ENCODE peak calls at places on chromosomes 4 and X, in four cellular contexts. I is HepG2, U is K562, N is IMR-90. M is an unnamed sample.

GRCh38 chr4:36280555-36280954 is 861 bp upstream of the DTHD1 start:
- DNase-seq in I (no peak), U (no peak), N (no peak), M (no peak)

GRCh38 chr4:67725981-67726380 is 25.0 kb upstream of the UBA6 start:
- DNase-seq in N (peak; percentile 75), I (no peak), U (no peak), M (no peak)

GRCh38 chr4:1323635-1324442 is 23.2 kb upstream of the UVSSA start:
- DNase-seq in U (no peak), I (no peak), N (peak; percentile 97), M (peak; percentile 72)

GRCh38 chrX:107825698-107826285 is at the start of gene MID2:
- DNase-seq in N (no peak), U (no peak), I (no peak), M (peak; percentile 46)

GRCh38 chr4:113760094-113760851 is 1.3 kb downstream of the CAMK2D start:
- DNase-seq in U (no peak), I (no peak), N (peak; percentile 61), M (peak; percentile 36)

GRCh38 chrX:666762-667161 is 36.2 kb downstream of the SHOX start:
- DNase-seq in N (no peak), I (no peak), U (no peak), M (no peak)

GRCh38 chrX:123340691-123341090 is 156.6 kb downstream of the GRIA3 start:
- DNase-seq in I (no peak), U (no peak), N (no peak), M (peak; percentile 66)

GRCh38 chrX:24325231-24325630 is 11.4 kb upstream of the SUPT20HL2 start:
- DNase-seq in N (no peak), U (no peak), I (no peak), M (no peak)

GRCh38 chrX:119512145-119512800 is 44.0 kb downstream of the SLC25A5 start:
- DNase-seq in U (peak; percentile 78), N (peak; percentile 66), I (peak; percentile 75), M (peak; percentile 84)

GRCh38 chr4:110059556-110060191 is 138.7 kb downstream of the ELOVL6 start:
- DNase-seq in N (peak; percentile 13), I (no peak), U (no peak), M (no peak)

GRCh38 chr4:25981749-25982148 is 67.7 kb downstream of the SMIM20 start:
- DNase-seq in U (no peak), N (no peak), I (no peak), M (no peak)

GRCh38 chr4:120331486-120332281 is 265.0 kb upstream of the MAD2L1 start:
- DNase-seq in U (no peak), I (no peak), N (no peak), M (no peak)

GRCh38 chr4:124288706-124289486 is 423.6 kb downstream of the ANKRD50 start:
- DNase-seq in N (peak; percentile 33), U (no peak), I (no peak), M (no peak)

GRCh38 chr4:177012918-177013545 is 220.3 kb upstream of the VEGFC start:
- DNase-seq in N (no peak), I (no peak), U (no peak), M (no peak)

GRCh38 chrX:427812-428725 is 41.4 kb upstream of the PPP2R3B start:
- DNase-seq in N (no peak), U (no peak), I (peak; percentile 19), M (peak; percentile 50)

GRCh38 chr4:102757681-102758080 is 3.1 kb downstream of the MANBA start:
- DNase-seq in U (no peak), I (peak; percentile 71), N (no peak), M (no peak)

GRCh38 chrX:23884427-23885024 is 23.2 kb downstream of the APOO start:
- DNase-seq in N (peak; percentile 50), U (peak; percentile 70), I (peak; percentile 57), M (peak; percentile 79)

GRCh38 chrX:53324803-53325202 is 43.4 kb upstream of the IQSEC2 start:
- DNase-seq in N (no peak), U (no peak), I (no peak), M (no peak)

GRCh38 chrX:132119283-132119682 is 8.5 kb downstream of the FRMD7 start:
- DNase-seq in N (no peak), U (no peak), I (peak; percentile 0), M (no peak)

GRCh38 chr4:15506464-15506863 is 36.8 kb downstream of the CC2D2A start:
- DNase-seq in I (no peak), N (peak; percentile 82), U (no peak), M (no peak)

GRCh38 chr4:90254357-90254756 is 127.2 kb downstream of the CCSER1 start:
- DNase-seq in U (no peak), I (no peak), N (no peak), M (no peak)

GRCh38 chr4:116018831-116019230 is 905.4 kb upstream of the NDST4 start:
- DNase-seq in N (no peak), I (no peak), U (no peak), M (no peak)

GRCh38 chrX:48761674-48762471 is at the start of gene GLOD5:
- DNase-seq in I (peak; percentile 45), U (peak; percentile 58), N (no peak), M (no peak)

GRCh38 chr4:62522273-62522672 is 1322.1 kb downstream of the ADGRL3 start:
- DNase-seq in U (no peak), N (no peak), I (no peak), M (no peak)

GRCh38 chr4:73308286-73308685 is 49.7 kb upstream of the ANKRD17 start:
- DNase-seq in U (no peak), N (peak; percentile 61), I (peak; percentile 24), M (peak; percentile 20)

GRCh38 chr4:53313510-53313909 is 52.4 kb downstream of the SCFD2 start:
- DNase-seq in I (peak; percentile 43), N (peak; percentile 44), U (peak; percentile 33), M (peak; percentile 46)

GRCh38 chrX:96474357-96475125 is 210.1 kb upstream of the DIAPH2 start:
- DNase-seq in U (no peak), I (no peak), N (peak; percentile 72), M (no peak)

DNA sequence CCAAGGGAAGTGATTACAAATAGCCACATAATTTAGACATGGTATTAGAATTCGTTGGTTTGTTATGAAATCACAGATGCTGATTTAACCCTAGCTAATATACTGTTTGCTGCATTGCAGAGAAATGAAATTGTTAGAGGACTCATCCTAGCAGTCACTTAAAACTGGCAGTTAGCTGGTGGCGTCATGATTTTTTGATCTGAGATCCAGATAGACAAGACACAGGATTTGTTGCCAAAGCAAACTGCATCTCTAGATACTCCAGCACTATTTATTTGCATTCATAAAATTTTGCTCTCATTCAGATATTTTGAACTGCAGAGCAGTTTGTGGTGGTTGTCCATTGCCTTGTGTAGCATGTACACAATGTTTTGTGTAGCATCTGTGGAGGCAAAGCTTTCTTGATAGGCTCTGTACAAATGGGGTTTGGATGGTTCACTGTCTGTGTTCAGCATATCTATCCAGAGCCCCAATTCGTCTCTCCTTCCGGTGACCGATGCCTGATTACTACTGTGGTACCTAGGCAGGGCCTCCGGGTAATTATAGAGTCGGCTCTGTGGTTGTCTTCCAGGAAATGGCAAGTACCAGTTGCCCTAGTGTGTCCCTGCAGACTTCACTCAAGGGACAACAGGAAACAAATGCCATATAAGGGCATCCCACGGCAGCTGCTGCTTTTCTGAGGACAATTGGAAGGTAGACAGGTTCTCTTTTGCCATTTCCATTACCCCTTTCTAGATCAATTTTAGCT is 30.1 kb upstream of the SPARCL1 start:
- DNase-seq in U (no peak), N (no peak), I (no peak), M (no peak)
- TF ChIP-seq MAZ in U (no peak), N (no peak), I (no peak), M (no peak)

GRCh38 chr4:83846193-83846830 is 310.4 kb downstream of the GPAT3 start:
- DNase-seq in U (no peak), N (no peak), I (no peak), M (no peak)

GRCh38 chr4:83850435-83850834 is 314.5 kb downstream of the GPAT3 start:
- DNase-seq in I (no peak), U (no peak), N (peak; percentile 52), M (peak; percentile 66)

GRCh38 chr4:83851261-83852084 is 315.6 kb downstream of the GPAT3 start:
- DNase-seq in U (no peak), I (peak; percentile 86), N (peak; percentile 37), M (no peak)

GRCh38 chr4:83855044-83855443 is 319.1 kb downstream of the GPAT3 start:
- DNase-seq in U (no peak), I (peak; percentile 70), N (peak; percentile 98), M (peak; percentile 92)

GRCh38 chr4:83852085-83852451 is 316.2 kb downstream of the GPAT3 start:
- DNase-seq in U (no peak), N (peak; percentile 88), I (peak; percentile 25), M (peak; percentile 5)
- TF ChIP-seq MAZ in U (no peak), N (no peak), I (no peak), M (no peak)

DNA sequence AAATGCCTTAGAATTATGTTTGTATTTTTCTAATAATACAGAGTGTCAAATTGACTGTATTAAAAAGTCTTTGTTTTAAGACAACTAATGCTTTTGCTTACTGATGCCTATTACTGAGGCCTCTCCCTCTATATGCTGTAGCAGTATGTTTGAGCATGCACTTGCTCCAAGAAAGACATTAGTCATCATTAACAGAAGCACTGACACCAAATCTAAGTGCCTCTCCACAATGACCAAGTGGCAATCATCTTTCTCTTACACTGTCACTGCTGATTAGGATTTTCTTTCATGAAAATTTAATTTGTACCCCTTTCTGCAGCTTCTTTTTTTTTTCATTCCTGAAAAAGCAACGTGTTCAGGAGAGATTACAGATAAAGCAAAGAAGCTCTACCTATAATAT is 11.1 kb upstream of the MAB21L2 start:
- DNase-seq in U (peak; percentile 50), I (no peak), N (no peak), M (no peak)
- TF ChIP-seq MAZ in U (no peak), I (no peak), N (no peak), M (no peak)

DNA sequence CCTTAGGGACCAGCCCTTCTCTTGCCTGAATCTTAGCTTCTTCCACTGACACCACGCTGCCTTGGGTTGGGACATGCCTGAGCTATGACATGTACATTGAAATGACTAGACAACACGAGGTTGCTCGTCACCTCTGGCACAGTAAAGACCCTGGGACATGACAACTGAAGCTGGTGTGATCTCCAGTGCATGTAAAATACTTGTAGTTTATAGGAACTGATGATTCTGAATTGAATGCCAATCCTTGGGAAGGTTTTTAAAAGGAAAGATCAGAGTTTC is 100.7 kb upstream of the PGRMC2 start:
- DNase-seq in I (no peak), N (no peak), U (no peak), M (peak; percentile 35)
- TF ChIP-seq MAZ in I (no peak), N (no peak), U (no peak), M (no peak)

DNA sequence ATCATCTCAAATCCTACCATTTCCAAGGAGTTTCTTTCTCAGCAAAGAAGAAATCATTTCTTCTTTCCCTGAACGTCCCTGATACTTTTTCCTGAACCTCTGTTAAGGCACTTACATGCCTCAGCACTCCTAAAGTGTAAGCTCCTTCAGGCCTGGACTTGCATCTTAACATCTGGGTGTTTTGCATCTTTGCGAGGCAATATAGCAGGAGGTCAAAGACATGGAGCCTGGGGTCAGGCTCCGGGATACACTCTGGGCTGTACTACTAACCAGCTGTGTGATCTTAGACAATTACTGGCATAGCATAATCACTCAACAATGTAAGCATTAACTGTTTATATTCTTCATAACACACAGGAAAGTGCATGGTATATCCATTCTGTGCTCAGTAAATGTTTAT is 275.5 kb upstream of the BOD1L1 start:
- DNase-seq in N (peak; percentile 54), I (no peak), U (no peak), M (no peak)
- TF ChIP-seq MAZ in N (no peak), I (no peak), U (no peak), M (no peak)

M was measured in A549.